ENCODE peak calls at places on chromosomes 12 and 14, in five cellular contexts. F is neural progenitor cell, N is adrenal gland, Q is IMR-90, D is Peyer's patch. Z is an unnamed sample.

GRCh38 chr12:117968084-117968789 is 553 bp downstream of the KSR2 start:
- DNase-seq in F (peak), N (no peak), Q (no peak), D (no peak), Z (no peak)

GRCh38 chr12:3132636-3133409 is 55.6 kb downstream of the TSPAN9 start:
- DNase-seq in F (no peak), N (no peak), Q (peak), D (no peak), Z (no peak)

GRCh38 chr12:131775904-131776889 is 52.0 kb upstream of the MMP17 start:
- DNase-seq in F (no peak), N (no peak), Q (no peak), D (no peak), Z (no peak)

GRCh38 chr14:104472073-104472472 is 107.5 kb upstream of the C14orf180 start:
- DNase-seq in F (no peak), N (no peak), Q (no peak), D (no peak), Z (no peak)

GRCh38 chr12:1019283-1019682 is 28.3 kb downstream of the ERC1 start:
- DNase-seq in F (no peak), N (no peak), Q (no peak), D (no peak), Z (no peak)

GRCh38 chr14:96470331-96470730 is 31.9 kb upstream of the PAPOLA start:
- DNase-seq in F (no peak), N (no peak), Q (no peak), D (no peak), Z (no peak)

GRCh38 chr14:66496188-66496807 is 10.1 kb downstream of the CCDC196 start:
- DNase-seq in F (no peak), N (no peak), Q (no peak), D (no peak), Z (no peak)

GRCh38 chr14:79730911-79731310 is 480.4 kb downstream of the DIO2 start:
- DNase-seq in F (no peak), N (no peak), Q (no peak), D (no peak), Z (no peak)

GRCh38 chr12:45986646-45987338 is 3.6 kb downstream of the SCAF11 start:
- DNase-seq in F (no peak), N (no peak), Q (no peak), D (no peak), Z (no peak)

GRCh38 chr14:49553106-49553505 is 33.1 kb downstream of the RPS29 start:
- DNase-seq in F (no peak), N (no peak), Q (no peak), D (no peak), Z (no peak)

GRCh38 chr14:102516531-102517411 is 7.2 kb upstream of the ANKRD9 start:
- DNase-seq in F (peak), N (peak), Q (no peak), D (peak), Z (peak)

GRCh38 chr14:104797112-104798044 is 1.8 kb upstream of the AKT1 start:
- DNase-seq in F (peak), N (no peak), Q (no peak), D (peak), Z (no peak)

GRCh38 chr12:74337951-74338350 is 199.7 kb upstream of the ATXN7L3B start:
- DNase-seq in F (no peak), N (no peak), Q (peak), D (no peak), Z (no peak)
- H3K27ac ChIP-seq in F (no peak), N (no peak), Q (no peak), D (no peak), Z (no peak)

GRCh38 chr12:123965382-123965781 is 7.2 kb downstream of the CCDC92 start:
- DNase-seq in F (no peak), N (no peak), Q (no peak), D (no peak), Z (no peak)
- H3K27ac ChIP-seq in F (no peak), N (no peak), Q (no peak), D (no peak), Z (no peak)

DNA sequence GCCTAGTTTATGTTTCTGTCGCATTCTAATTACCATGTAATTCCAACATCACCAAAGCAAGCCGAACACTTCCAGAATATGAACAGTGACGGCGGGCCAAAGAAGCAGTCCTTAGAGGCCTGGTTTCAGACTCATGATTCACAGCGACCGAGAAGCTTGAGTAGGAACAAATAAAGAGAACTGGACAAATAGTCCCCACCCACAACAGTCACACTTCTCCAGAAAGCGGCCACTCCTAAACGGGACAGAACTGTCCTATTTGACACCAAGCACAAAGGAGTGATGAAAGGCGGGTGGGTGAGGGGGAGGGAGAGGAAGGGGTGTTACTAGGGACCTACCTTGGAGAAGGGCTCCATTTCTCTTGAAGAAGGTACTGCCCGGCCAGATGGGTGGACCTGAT is 136.4 kb downstream of the FOXN3 start:
- DNase-seq in F (no peak), N (no peak), Q (no peak), D (no peak), Z (no peak)
- H3K27ac ChIP-seq in F (no peak), N (no peak), Q (no peak), D (no peak), Z (no peak)

GRCh38 chr12:53695148-53696138 is 19.6 kb upstream of the ATP5MC2 start:
- DNase-seq in F (peak), N (no peak), Q (peak), D (peak), Z (no peak)

GRCh38 chr12:53696285-53696654 is 20.4 kb upstream of the ATP5MC2 start:
- DNase-seq in F (peak), N (peak), Q (peak), D (peak), Z (peak)

GRCh38 chr12:53694746-53695145 is 18.9 kb upstream of the ATP5MC2 start:
- DNase-seq in F (peak), N (no peak), Q (no peak), D (no peak), Z (no peak)

GRCh38 chr12:53698948-53699672 is 23.2 kb upstream of the ATP5MC2 start:
- DNase-seq in F (no peak), N (no peak), Q (no peak), D (no peak), Z (no peak)

GRCh38 chr12:53696655-53697321 is 20.9 kb upstream of the ATP5MC2 start:
- DNase-seq in F (no peak), N (no peak), Q (no peak), D (no peak), Z (no peak)
- H3K27ac ChIP-seq in F (no peak), N (no peak), Q (no peak), D (no peak), Z (no peak)

DNA sequence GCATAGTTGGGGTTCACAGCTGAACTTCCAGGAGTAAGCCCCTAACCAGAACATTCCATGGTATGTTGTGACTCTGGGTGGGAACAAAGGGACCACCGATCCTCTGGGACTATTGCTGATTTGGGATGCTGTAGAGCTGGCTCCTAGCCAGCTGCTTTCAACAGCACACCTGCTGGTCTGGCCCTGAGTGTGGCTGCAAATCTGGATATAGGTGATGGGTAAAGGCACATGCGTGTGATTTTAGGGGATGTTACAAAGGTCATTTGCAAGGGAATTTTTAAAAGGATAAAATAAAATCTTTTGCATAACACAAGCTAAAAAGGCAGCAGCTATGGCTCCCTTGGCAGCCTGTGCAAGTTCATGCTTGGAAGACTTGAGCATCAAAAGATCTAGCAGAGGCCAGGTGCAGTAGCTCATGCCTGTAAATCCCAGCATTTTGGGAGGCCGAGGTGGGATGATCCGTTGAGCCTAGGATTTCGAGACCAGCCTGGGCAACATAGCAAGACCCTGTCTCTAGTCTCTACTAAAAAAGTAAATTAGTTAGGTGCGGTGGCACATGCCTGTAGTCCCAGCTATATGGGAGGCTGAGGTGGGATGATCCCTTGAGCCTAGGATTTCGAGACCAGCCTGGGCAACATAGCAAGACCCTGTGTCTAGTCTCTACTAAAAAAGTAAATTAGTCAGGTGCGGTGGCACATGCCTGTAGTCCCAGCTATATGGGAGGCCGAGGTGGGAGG is 1.6 kb downstream of the ALDH2 start:
- DNase-seq in F (no peak), N (no peak), Q (no peak), D (no peak), Z (no peak)
- H3K27ac ChIP-seq in F (no peak), N (no peak), Q (no peak), D (peak), Z (no peak)

GRCh38 chr14:32102968-32103367 is 25.9 kb downstream of the ARHGAP5 start:
- DNase-seq in F (no peak), N (no peak), Q (no peak), D (no peak), Z (no peak)
- H3K27ac ChIP-seq in F (no peak), N (no peak), Q (no peak), D (no peak), Z (no peak)